ENCODE peak calls at places on chromosome 18, in four cellular contexts. E is CD8-positive, alpha-beta memory T cell; O is heart right ventricle; U is small intestine. X is an unnamed sample. For H3K36me3, the result is how much of the 10 kb centered on the place peaks cover.

GRCh38 chr18:28045176-28045810 is 131.6 kb downstream of the CDH2 start:
- DNase-seq in E (no peak), O (no peak), U (no peak), X (no peak)

GRCh38 chr18:79800353-79801180 is 2.8 kb downstream of the KCNG2 start:
- DNase-seq in E (no peak), O (no peak), U (no peak), X (no peak)

GRCh38 chr18:78525364-78526111 is 454.1 kb upstream of the SALL3 start:
- DNase-seq in E (no peak), O (no peak), U (no peak), X (no peak)

GRCh38 chr18:73752546-73752945 is 395.1 kb downstream of the FBXO15 start:
- DNase-seq in E (no peak), O (no peak), U (no peak), X (no peak)

GRCh38 chr18:66495844-66496243 is 108.0 kb downstream of the CDH19 start:
- DNase-seq in E (no peak), O (peak), U (peak), X (no peak)

GRCh38 chr18:22332590-22332989 is 85.1 kb downstream of the CTAGE1 start:
- DNase-seq in E (no peak), O (no peak), U (no peak), X (no peak)

GRCh38 chr18:7740815-7741214 is 173.7 kb downstream of the PTPRM start:
- DNase-seq in E (no peak), O (no peak), U (no peak), X (no peak)

GRCh38 chr18:36130883-36131653 is 1.4 kb downstream of the ELP2 start:
- DNase-seq in E (no peak), O (no peak), U (no peak), X (no peak)

GRCh38 chr18:33135951-33136660 is 304.4 kb downstream of the CCDC178 start:
- DNase-seq in E (no peak), O (no peak), U (no peak), X (no peak)

GRCh38 chr18:57437433-57437781 is 2.2 kb downstream of the ONECUT2 start:
- DNase-seq in E (no peak), O (no peak), U (no peak), X (peak)

GRCh38 chr18:32383040-32383819 is 87.5 kb downstream of the GAREM1 start:
- DNase-seq in E (no peak), O (no peak), U (peak), X (no peak)

GRCh38 chr18:46369323-46369722 is 265.1 kb downstream of the HAUS1 start:
- DNase-seq in E (no peak), O (no peak), U (no peak), X (no peak)

GRCh38 chr18:79402209-79402576 is 6.5 kb downstream of the NFATC1 start:
- DNase-seq in E (no peak), O (no peak), U (no peak), X (peak)

GRCh38 chr18:55224086-55224625 is 264.9 kb upstream of the CCDC68 start:
- DNase-seq in E (no peak), O (no peak), U (no peak), X (no peak)

GRCh38 chr18:48031011-48031480 is 100.6 kb upstream of the SMAD2 start:
- DNase-seq in E (no peak), O (peak), U (peak), X (no peak)

GRCh38 chr18:58867281-58867961 is 2.7 kb downstream of the ZNF532 start:
- DNase-seq in E (no peak), O (no peak), U (no peak), X (no peak)
- H3K27ac ChIP-seq in E (no peak), O (no peak), U (no peak), X (no peak)

DNA sequence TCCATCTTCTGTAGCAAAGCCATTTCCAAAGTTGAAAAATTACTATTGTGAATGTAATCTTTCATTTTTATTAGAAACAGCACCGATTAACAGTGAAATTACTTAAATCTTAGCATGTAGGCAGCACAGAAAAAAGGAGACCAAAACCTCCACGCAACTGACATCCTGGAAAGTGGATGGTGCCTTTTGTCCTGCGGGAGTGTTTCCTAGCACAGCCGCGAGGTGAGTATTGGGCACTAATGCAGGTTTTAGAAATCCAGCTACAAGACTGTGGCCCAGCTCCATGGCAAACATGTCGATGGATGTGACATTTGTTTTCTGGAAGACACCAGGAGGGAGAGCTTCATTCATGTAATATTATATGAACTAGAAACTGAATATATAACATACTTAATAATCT is 86.9 kb downstream of the MBP start:
- DNase-seq in E (no peak), O (no peak), U (no peak), X (no peak)
- H3K36me3 ChIP-seq in E (under half), O (under half), U (under half), X (under half)

GRCh38 chr18:54117853-54118773 is 106.4 kb downstream of the MBD2 start:
- DNase-seq in E (no peak), O (no peak), U (no peak), X (no peak)
- H3K27ac ChIP-seq in E (no peak), O (no peak), U (no peak), X (no peak)

GRCh38 chr18:2908946-2909335 is 62.1 kb downstream of the EMILIN2 start:
- DNase-seq in E (no peak), O (no peak), U (no peak), X (no peak)
- H3K36me3 ChIP-seq in E (under half), O (half or more), U (under half), X (under half)

GRCh38 chr18:10130626-10131025 is 216.8 kb downstream of the VAPA start:
- DNase-seq in E (no peak), O (peak), U (no peak), X (no peak)

GRCh38 chr18:10133516-10133915 is 219.7 kb downstream of the VAPA start:
- DNase-seq in E (no peak), O (no peak), U (no peak), X (no peak)

GRCh38 chr18:10134204-10134603 is 220.4 kb downstream of the VAPA start:
- DNase-seq in E (no peak), O (no peak), U (no peak), X (no peak)

GRCh38 chr18:10131036-10131774 is 217.4 kb downstream of the VAPA start:
- DNase-seq in E (no peak), O (no peak), U (peak), X (no peak)

GRCh38 chr18:10131783-10132381 is 218.1 kb downstream of the VAPA start:
- DNase-seq in E (no peak), O (no peak), U (peak), X (no peak)
- H3K27ac ChIP-seq in E (no peak), O (no peak), U (no peak), X (no peak)

GRCh38 chr18:26277374-26277773 is 51.1 kb downstream of the TAF4B start:
- DNase-seq in E (no peak), O (no peak), U (no peak), X (no peak)

DNA sequence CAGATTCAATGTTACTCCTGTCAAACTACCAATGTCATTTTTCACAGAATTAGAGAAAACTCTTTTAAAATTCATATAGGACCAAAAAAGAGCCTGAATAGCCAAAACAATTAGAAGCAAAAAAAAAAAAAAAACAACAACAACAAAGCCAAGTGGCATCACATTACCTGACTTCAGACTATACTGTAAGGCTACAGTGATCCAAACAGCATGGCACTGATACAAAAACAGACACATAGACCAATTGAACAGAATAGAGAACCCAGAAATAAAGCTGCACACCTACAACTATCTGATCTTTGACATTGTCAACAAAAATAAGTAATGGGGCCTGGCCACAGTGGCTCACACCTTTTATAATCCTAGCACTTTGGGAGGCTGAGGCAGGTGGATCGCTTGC is 53.2 kb downstream of the TAF4B start:
- DNase-seq in E (no peak), O (no peak), U (no peak), X (no peak)
- H3K36me3 ChIP-seq in E (under half), O (under half), U (under half), X (under half)

GRCh38 chr18:49727816-49728215 is 85.5 kb downstream of the ACAA2 start:
- DNase-seq in E (no peak), O (no peak), U (no peak), X (no peak)

GRCh38 chr18:49726564-49726963 is 86.8 kb downstream of the ACAA2 start:
- DNase-seq in E (no peak), O (no peak), U (no peak), X (no peak)

GRCh38 chr18:49725809-49726514 is 87.4 kb downstream of the ACAA2 start:
- DNase-seq in E (no peak), O (peak), U (no peak), X (no peak)

GRCh38 chr18:49730951-49731391 is 82.4 kb downstream of the ACAA2 start:
- DNase-seq in E (no peak), O (no peak), U (peak), X (no peak)

GRCh38 chr18:49728542-49728941 is 84.8 kb downstream of the ACAA2 start:
- DNase-seq in E (no peak), O (peak), U (peak), X (no peak)
- H3K27ac ChIP-seq in E (no peak), O (no peak), U (no peak), X (no peak)

GRCh38 chr18:49613141-49613641 is 51.3 kb downstream of the LIPG start:
- DNase-seq in E (no peak), O (no peak), U (no peak), X (no peak)
- H3K36me3 ChIP-seq in E (under half), O (under half), U (under half), X (under half)

GRCh38 chr18:64981915-64982314 is 768.9 kb upstream of the CDH7 start:
- DNase-seq in E (no peak), O (no peak), U (no peak), X (no peak)

GRCh38 chr18:64987096-64987495 is 763.7 kb upstream of the CDH7 start:
- DNase-seq in E (no peak), O (no peak), U (no peak), X (no peak)

GRCh38 chr18:64982414-64983096 is 768.3 kb upstream of the CDH7 start:
- DNase-seq in E (no peak), O (no peak), U (no peak), X (no peak)

DNA sequence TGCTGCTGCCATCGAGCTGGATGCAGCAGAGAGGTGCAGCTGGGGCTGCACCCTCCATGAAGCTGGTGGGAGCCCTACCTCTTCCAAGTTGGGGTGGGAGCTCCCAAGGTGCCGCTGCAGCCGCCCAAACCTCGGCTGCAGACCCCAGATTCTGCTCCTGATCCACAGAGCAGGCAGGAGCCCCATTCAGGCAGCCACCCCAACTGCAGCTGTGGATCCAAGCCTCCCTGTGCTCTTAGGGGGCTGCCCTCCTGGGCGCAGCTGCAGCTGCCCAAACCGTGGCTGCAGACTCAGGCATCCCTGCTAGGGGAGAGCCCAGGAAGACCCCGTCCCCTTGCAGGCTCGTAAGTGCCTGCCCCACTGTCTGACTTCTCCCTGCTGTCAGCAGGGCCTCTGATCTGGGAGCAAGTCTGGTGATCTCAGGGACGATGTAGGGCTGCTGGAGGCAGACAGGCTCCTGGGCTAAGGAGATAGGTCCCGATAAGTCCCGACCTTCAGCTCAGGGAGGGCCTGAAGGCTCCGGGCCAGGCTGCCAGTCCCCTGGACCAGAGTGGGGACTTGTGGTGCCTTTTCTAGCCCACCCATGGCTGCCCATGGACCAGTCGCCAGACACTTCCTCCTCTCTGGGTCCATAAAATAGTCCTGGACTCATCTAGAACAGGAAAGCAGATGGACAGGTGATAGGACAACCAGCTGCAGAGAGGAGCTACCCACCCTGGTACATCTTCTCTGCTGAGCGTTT is 767.1 kb upstream of the CDH7 start:
- DNase-seq in E (no peak), O (no peak), U (no peak), X (no peak)
- H3K27ac ChIP-seq in E (no peak), O (no peak), U (no peak), X (no peak)

DNA sequence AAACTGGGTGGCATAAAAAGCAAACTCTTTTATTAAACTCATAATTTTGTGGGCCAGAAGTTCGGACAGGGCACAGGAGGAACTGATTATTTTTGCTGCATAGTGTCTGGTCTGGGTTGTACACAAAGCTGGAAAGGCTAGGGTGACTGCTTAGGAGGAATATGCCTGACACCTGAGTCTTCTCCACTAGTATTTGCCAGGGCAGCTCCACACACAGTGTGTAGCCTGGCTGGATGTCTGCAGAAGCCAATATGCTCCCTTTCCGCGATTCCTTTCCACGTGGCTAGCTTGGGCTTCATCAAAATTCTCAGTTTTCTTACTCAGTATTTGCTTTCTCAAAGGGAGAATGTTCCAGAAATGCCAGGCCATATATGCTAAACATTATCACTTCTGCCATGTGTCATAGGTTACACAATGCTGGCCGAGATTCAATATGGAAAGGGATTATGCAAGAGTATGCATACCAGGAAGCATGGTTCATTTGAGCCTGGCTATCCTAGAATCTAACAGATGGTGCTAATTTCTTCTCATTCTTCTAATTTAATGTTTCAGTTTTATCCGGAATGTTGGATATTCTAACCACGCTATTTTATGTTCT is 142.7 kb upstream of the DOK6 start:
- DNase-seq in E (no peak), O (no peak), U (no peak), X (no peak)
- H3K36me3 ChIP-seq in E (under half), O (under half), U (under half), X (under half)